ENCODE peak calls at places on chromosomes 2 and 18, in six cellular contexts. One of them, this sample, is unnamed.

GRCh38 chr2:202122975-202123765 is 50.1 kb downstream of the KIAA2012 start:
- DNase-seq in IMR-90: peak; percentile 45
- DNase-seq in SK-N-SH: no peak
- DNase-seq in psoas muscle: no peak
- DNase-seq in mammary epithelial cell: no peak
- DNase-seq in right cardiac atrium: no peak
- DNase-seq in this sample: no peak

GRCh38 chr2:222490100-222490499 is 65.8 kb downstream of the SGPP2 start:
- DNase-seq in IMR-90: no peak
- DNase-seq in SK-N-SH: no peak
- DNase-seq in psoas muscle: no peak
- DNase-seq in mammary epithelial cell: no peak
- DNase-seq in right cardiac atrium: no peak
- DNase-seq in this sample: no peak

GRCh38 chr2:48249093-48249492 is 280.9 kb upstream of the STON1 start:
- DNase-seq in IMR-90: peak; percentile 77
- DNase-seq in SK-N-SH: no peak
- DNase-seq in psoas muscle: no peak
- DNase-seq in mammary epithelial cell: no peak
- DNase-seq in right cardiac atrium: no peak
- DNase-seq in this sample: no peak

GRCh38 chr2:152084076-152084475 is 14.8 kb downstream of the CACNB4 start:
- DNase-seq in IMR-90: no peak
- DNase-seq in SK-N-SH: no peak
- DNase-seq in psoas muscle: no peak
- DNase-seq in mammary epithelial cell: no peak
- DNase-seq in right cardiac atrium: no peak
- DNase-seq in this sample: no peak

GRCh38 chr2:176546550-176546949 is 277.3 kb downstream of the MTX2 start:
- DNase-seq in IMR-90: no peak
- DNase-seq in SK-N-SH: peak; percentile 18
- DNase-seq in psoas muscle: no peak
- DNase-seq in mammary epithelial cell: no peak
- DNase-seq in right cardiac atrium: no peak
- DNase-seq in this sample: no peak

GRCh38 chr18:32450874-32451273 is 19.8 kb downstream of the GAREM1 start:
- DNase-seq in IMR-90: no peak
- DNase-seq in SK-N-SH: no peak
- DNase-seq in psoas muscle: no peak
- DNase-seq in mammary epithelial cell: peak; percentile 23
- DNase-seq in right cardiac atrium: no peak
- DNase-seq in this sample: no peak

GRCh38 chr2:113799375-113799774 is 42.9 kb upstream of the SLC35F5 start:
- DNase-seq in IMR-90: no peak
- DNase-seq in SK-N-SH: no peak
- DNase-seq in psoas muscle: no peak
- DNase-seq in mammary epithelial cell: no peak
- DNase-seq in right cardiac atrium: no peak
- DNase-seq in this sample: no peak

GRCh38 chr2:159137511-159138101 is 148.9 kb downstream of the WDSUB1 start:
- DNase-seq in IMR-90: no peak
- DNase-seq in SK-N-SH: no peak
- DNase-seq in psoas muscle: no peak
- DNase-seq in mammary epithelial cell: no peak
- DNase-seq in right cardiac atrium: no peak
- DNase-seq in this sample: no peak

GRCh38 chr2:70509565-70509964 is 44.1 kb downstream of the TGFA start:
- DNase-seq in IMR-90: no peak
- DNase-seq in SK-N-SH: no peak
- DNase-seq in psoas muscle: no peak
- DNase-seq in mammary epithelial cell: no peak
- DNase-seq in right cardiac atrium: no peak
- DNase-seq in this sample: no peak

GRCh38 chr2:73611193-73611592 is 31.0 kb downstream of the NAT8 start:
- DNase-seq in IMR-90: no peak
- DNase-seq in SK-N-SH: no peak
- DNase-seq in psoas muscle: no peak
- DNase-seq in mammary epithelial cell: no peak
- DNase-seq in right cardiac atrium: no peak
- DNase-seq in this sample: no peak

GRCh38 chr2:215748446-215748845 is 264.9 kb downstream of the MREG start:
- DNase-seq in IMR-90: peak; percentile 32
- DNase-seq in SK-N-SH: no peak
- DNase-seq in psoas muscle: peak; percentile 24
- DNase-seq in mammary epithelial cell: peak; percentile 43
- DNase-seq in right cardiac atrium: peak; percentile 74
- DNase-seq in this sample: no peak

GRCh38 chr2:215745316-215745715 is 268.0 kb downstream of the MREG start:
- DNase-seq in IMR-90: no peak
- DNase-seq in SK-N-SH: no peak
- DNase-seq in psoas muscle: no peak
- DNase-seq in mammary epithelial cell: no peak
- DNase-seq in right cardiac atrium: no peak
- DNase-seq in this sample: no peak

GRCh38 chr2:215747244-215747620 is 266.1 kb downstream of the MREG start:
- DNase-seq in IMR-90: peak; percentile 33
- DNase-seq in SK-N-SH: no peak
- DNase-seq in psoas muscle: no peak
- DNase-seq in mammary epithelial cell: peak; percentile 41
- DNase-seq in right cardiac atrium: no peak
- DNase-seq in this sample: no peak

GRCh38 chr2:215744514-215744913 is 268.8 kb downstream of the MREG start:
- DNase-seq in IMR-90: no peak
- DNase-seq in SK-N-SH: no peak
- DNase-seq in psoas muscle: no peak
- DNase-seq in mammary epithelial cell: no peak
- DNase-seq in right cardiac atrium: no peak
- DNase-seq in this sample: no peak

DNA sequence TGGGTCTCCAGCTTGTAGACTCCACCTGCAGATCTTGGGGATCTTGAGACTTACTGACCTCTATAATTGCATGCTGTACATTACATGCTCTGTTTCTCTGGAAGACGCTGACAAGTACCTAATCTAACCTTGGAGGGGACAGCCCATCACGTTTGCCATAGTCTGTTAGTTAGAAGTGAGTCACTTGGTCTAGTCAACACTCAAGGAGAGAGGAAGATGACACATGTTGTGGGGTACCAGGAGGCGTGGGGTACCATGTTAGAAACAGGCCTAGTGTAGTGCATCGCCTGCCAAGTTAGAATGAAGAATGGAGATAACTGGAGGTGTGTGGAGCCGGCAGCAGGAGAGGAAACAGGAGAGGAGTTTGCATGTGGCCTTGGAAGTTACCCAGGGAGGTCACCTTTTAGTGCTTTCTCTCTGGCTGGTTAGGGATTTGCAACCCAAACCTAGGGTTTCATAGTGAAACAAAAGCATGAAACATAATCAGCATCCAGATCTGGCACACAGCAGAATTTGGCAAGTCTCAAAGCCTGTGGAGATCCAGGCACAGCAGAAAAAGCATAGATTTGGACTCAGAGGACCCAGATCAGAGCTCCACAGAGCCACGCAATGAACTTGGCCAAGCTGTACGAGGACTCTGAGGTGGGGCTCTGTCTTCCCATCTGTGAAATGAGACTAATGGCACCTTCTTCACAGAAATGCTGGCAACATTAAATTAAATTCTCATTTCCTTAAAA is 266.7 kb downstream of the MREG start:
- DNase-seq in IMR-90: no peak
- DNase-seq in SK-N-SH: no peak
- DNase-seq in psoas muscle: no peak
- DNase-seq in mammary epithelial cell: no peak
- DNase-seq in right cardiac atrium: no peak
- DNase-seq in this sample: no peak
- H3K27ac ChIP-seq in IMR-90: no peak overlapping the region
- H3K27ac ChIP-seq in SK-N-SH: no peak overlapping the region
- H3K27ac ChIP-seq in psoas muscle: no peak overlapping the region
- H3K27ac ChIP-seq in mammary epithelial cell: no peak overlapping the region
- H3K27ac ChIP-seq in right cardiac atrium: no peak overlapping the region
- H3K27ac ChIP-seq in this sample: no peak overlapping the region

DNA sequence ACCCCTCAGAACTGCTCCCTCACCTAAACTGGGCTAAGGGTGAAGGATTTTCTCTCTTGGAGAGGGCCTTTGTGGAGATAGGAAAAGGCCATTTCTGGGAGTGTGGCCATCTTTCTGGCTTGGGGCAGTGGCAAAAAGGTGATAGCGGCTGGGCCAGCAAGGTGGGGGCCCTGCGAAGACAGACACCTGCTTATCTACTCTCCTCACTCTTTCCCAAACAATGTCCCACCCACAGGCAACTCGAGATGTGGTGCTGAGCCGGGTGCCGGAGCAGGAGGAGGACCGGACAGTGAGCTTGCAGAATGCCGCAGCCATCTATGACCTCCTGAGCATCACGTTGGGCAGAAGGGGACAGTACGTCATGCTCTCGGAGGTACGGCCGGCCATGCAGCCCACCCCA is 90.1 kb upstream of the MCFD2 start:
- DNase-seq in IMR-90: no peak
- DNase-seq in SK-N-SH: no peak
- DNase-seq in psoas muscle: no peak
- DNase-seq in mammary epithelial cell: no peak
- DNase-seq in right cardiac atrium: peak; percentile 32
- DNase-seq in this sample: no peak
- H3K4me1 ChIP-seq in IMR-90: peaks cover 32% of the 10 kb centered on the region
- H3K4me1 ChIP-seq in SK-N-SH: peaks cover 84% of the 10 kb centered on the region
- H3K4me1 ChIP-seq in psoas muscle: peaks cover 23% of the 10 kb centered on the region
- H3K4me1 ChIP-seq in mammary epithelial cell: peaks cover 20% of the 10 kb centered on the region
- H3K4me1 ChIP-seq in right cardiac atrium: peaks cover 27% of the 10 kb centered on the region
- H3K4me1 ChIP-seq in this sample: peaks cover 20% of the 10 kb centered on the region

GRCh38 chr18:9735238-9735637 is 27.1 kb downstream of the RAB31 start:
- DNase-seq in IMR-90: no peak
- DNase-seq in SK-N-SH: no peak
- DNase-seq in psoas muscle: no peak
- DNase-seq in mammary epithelial cell: no peak
- DNase-seq in right cardiac atrium: no peak
- DNase-seq in this sample: no peak

GRCh38 chr18:9737814-9738160 is 29.7 kb downstream of the RAB31 start:
- DNase-seq in IMR-90: no peak
- DNase-seq in SK-N-SH: peak; percentile 58
- DNase-seq in psoas muscle: no peak
- DNase-seq in mammary epithelial cell: no peak
- DNase-seq in right cardiac atrium: peak; percentile 59
- DNase-seq in this sample: no peak

GRCh38 chr18:9736942-9737813 is 29.1 kb downstream of the RAB31 start:
- DNase-seq in IMR-90: peak; percentile 71
- DNase-seq in SK-N-SH: peak; percentile 55
- DNase-seq in psoas muscle: no peak
- DNase-seq in mammary epithelial cell: peak; percentile 69
- DNase-seq in right cardiac atrium: no peak
- DNase-seq in this sample: no peak

GRCh38 chr18:9735879-9736278 is 27.8 kb downstream of the RAB31 start:
- DNase-seq in IMR-90: no peak
- DNase-seq in SK-N-SH: no peak
- DNase-seq in psoas muscle: no peak
- DNase-seq in mammary epithelial cell: no peak
- DNase-seq in right cardiac atrium: no peak
- DNase-seq in this sample: no peak

DNA sequence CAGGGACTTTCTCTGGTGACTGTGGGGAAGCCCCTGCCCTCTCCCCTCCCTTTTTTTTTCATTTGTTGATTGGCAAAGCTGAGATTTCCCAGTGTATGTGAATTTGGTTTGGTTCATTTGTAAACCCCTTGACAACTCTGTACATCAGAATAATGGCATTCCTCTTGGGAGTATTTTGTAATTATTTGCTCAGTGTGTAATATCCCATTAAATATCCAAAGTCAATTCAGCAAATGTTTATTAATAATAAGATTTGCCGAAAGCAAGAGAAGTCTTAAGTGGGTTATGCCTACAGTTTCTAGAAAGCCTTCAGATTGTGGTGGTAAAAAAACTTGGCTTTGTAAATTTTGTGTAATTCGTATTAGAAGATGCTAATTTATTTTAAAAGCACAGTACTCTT is 28.3 kb downstream of the RAB31 start:
- DNase-seq in IMR-90: no peak
- DNase-seq in SK-N-SH: no peak
- DNase-seq in psoas muscle: no peak
- DNase-seq in mammary epithelial cell: no peak
- DNase-seq in right cardiac atrium: no peak
- DNase-seq in this sample: no peak
- H3K27ac ChIP-seq in IMR-90: no peak overlapping the region
- H3K27ac ChIP-seq in SK-N-SH: no peak overlapping the region
- H3K27ac ChIP-seq in psoas muscle: no peak overlapping the region
- H3K27ac ChIP-seq in mammary epithelial cell: no peak overlapping the region
- H3K27ac ChIP-seq in right cardiac atrium: no peak overlapping the region
- H3K27ac ChIP-seq in this sample: no peak overlapping the region

DNA sequence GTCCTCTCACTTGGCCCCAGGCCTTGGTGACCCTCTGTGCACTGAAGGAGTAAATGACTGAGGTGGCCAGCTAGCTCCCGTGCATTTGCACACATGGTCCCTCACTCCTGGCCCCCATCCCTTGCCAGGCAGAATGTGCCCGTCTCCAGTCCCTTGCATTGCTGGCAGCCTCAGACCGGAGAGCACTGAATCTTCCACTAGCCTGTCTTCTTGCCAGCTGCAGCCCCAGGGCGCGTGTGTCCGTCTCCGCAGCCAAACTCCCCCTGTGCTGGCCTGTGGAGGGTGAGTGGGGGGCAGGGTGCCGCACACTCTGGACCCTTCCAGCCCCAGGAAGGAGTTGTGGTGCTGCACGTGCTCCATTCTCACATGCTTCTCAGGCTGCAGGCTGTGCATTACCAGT is 35.9 kb downstream of the INPP4A start:
- DNase-seq in IMR-90: no peak
- DNase-seq in SK-N-SH: peak; percentile 65
- DNase-seq in psoas muscle: no peak
- DNase-seq in mammary epithelial cell: no peak
- DNase-seq in right cardiac atrium: no peak
- DNase-seq in this sample: no peak
- H3K4me1 ChIP-seq in IMR-90: peaks cover 10% of the 10 kb centered on the region
- H3K4me1 ChIP-seq in SK-N-SH: peaks cover 65% of the 10 kb centered on the region
- H3K4me1 ChIP-seq in psoas muscle: peaks cover 19% of the 10 kb centered on the region
- H3K4me1 ChIP-seq in mammary epithelial cell: peaks cover 54% of the 10 kb centered on the region
- H3K4me1 ChIP-seq in right cardiac atrium: peaks cover 38% of the 10 kb centered on the region
- H3K4me1 ChIP-seq in this sample: peaks cover 16% of the 10 kb centered on the region

GRCh38 chr2:207144191-207144795 is 21.5 kb downstream of the KLF7 start:
- DNase-seq in IMR-90: no peak
- DNase-seq in SK-N-SH: no peak
- DNase-seq in psoas muscle: no peak
- DNase-seq in mammary epithelial cell: no peak
- DNase-seq in right cardiac atrium: no peak
- DNase-seq in this sample: no peak
- H3K27ac ChIP-seq in IMR-90: no peak overlapping the region
- H3K27ac ChIP-seq in SK-N-SH: no peak overlapping the region
- H3K27ac ChIP-seq in psoas muscle: peak overlapping the region; percentile 60
- H3K27ac ChIP-seq in mammary epithelial cell: no peak overlapping the region
- H3K27ac ChIP-seq in right cardiac atrium: peak overlapping the region; percentile 99
- H3K27ac ChIP-seq in this sample: peak overlapping the region; percentile 96

This sample was measured in ascending aorta.